ENCODE peak calls at places on chromosomes 13 and 19, in seven cellular contexts. P is HFFc6; Z is T-helper 2 cell; J is ELF-1; U is activated CD4-positive, alpha-beta T cell treated with anti-CD3 and anti-CD28 coated beads, Interleukin-2, amount 50 U/mL, for 48 hours; Y is left cardiac atrium; H is cardiac muscle cell. Q is an unnamed sample.

GRCh38 chr19:4538601-4538954 is 1.3 kb downstream of the LRG1 start:
- DNase-seq in H (no peak), U (no peak), J (no peak), Y (no peak), Z (no peak), P (no peak), Q (no peak)

GRCh38 chr13:44276061-44276460 is 97.6 kb upstream of the SERP2 start:
- DNase-seq in U (no peak), Z (no peak), Y (no peak), P (no peak), J (no peak), H (no peak), Q (no peak)

GRCh38 chr13:29801737-29802305 is 48.6 kb downstream of the UBL3 start:
- DNase-seq in P (no peak), H (no peak), U (no peak), Y (peak), J (no peak), Z (no peak), Q (no peak)

GRCh38 chr19:9431475-9431874 is 3.9 kb downstream of the ZNF266 start:
- DNase-seq in U (peak), J (peak), H (peak), Y (no peak), Z (peak), P (peak), Q (peak)

GRCh38 chr13:74920945-74921725 is 560.8 kb downstream of the TBC1D4 start:
- DNase-seq in J (no peak), P (peak), Y (no peak), Z (no peak), H (no peak), U (no peak), Q (peak)

GRCh38 chr19:38304866-38305429 is 897 bp downstream of the C19orf33 start:
- DNase-seq in Z (no peak), P (no peak), J (peak), Y (peak), U (no peak), H (peak), Q (no peak)

GRCh38 chr13:51347099-51347498 is 7.6 kb downstream of the SERPINE3 start:
- DNase-seq in Z (no peak), Y (no peak), P (no peak), J (peak), H (no peak), U (no peak), Q (no peak)

GRCh38 chr19:13143135-13143534 is 7.0 kb downstream of the STX10 start:
- DNase-seq in P (peak), J (no peak), H (no peak), Z (no peak), Y (no peak), U (no peak), Q (no peak)

GRCh38 chr13:34750078-34750703 is 191.9 kb upstream of the NBEA start:
- DNase-seq in J (peak), U (no peak), P (no peak), Y (no peak), H (peak), Z (no peak), Q (no peak)

GRCh38 chr19:17703823-17704463 is 15.3 kb upstream of the MAP1S start:
- DNase-seq in P (peak), U (peak), H (peak), Y (peak), Z (peak), J (peak), Q (peak)

GRCh38 chr13:21364357-21364756 is 94.7 kb downstream of the ZDHHC20 start:
- DNase-seq in Z (no peak), Y (no peak), P (no peak), H (no peak), U (no peak), J (no peak), Q (no peak)

GRCh38 chr13:51518847-51519246 is 65.4 kb upstream of the WDFY2 start:
- DNase-seq in P (peak), U (peak), Y (no peak), H (no peak), Z (no peak), J (no peak), Q (peak)

GRCh38 chr13:78499802-78500201 is 103.5 kb downstream of the POU4F1 start:
- DNase-seq in J (no peak), P (no peak), U (no peak), H (no peak), Z (no peak), Y (no peak), Q (no peak)

GRCh38 chr13:75173457-75174356 is 308.3 kb downstream of the TBC1D4 start:
- DNase-seq in Y (no peak), U (no peak), J (peak), P (no peak), H (no peak), Z (no peak), Q (no peak)

GRCh38 chr13:26011996-26012688 is 39.7 kb downstream of the SHISA2 start:
- DNase-seq in Y (peak), H (no peak), U (peak), J (no peak), P (no peak), Z (peak), Q (peak)

GRCh38 chr13:97122381-97122996 is 99.6 kb upstream of the MBNL2 start:
- DNase-seq in Y (no peak), Z (no peak), U (no peak), P (peak), H (no peak), J (no peak), Q (no peak)

GRCh38 chr13:43136940-43137574 is 113.7 kb downstream of the DNAJC15 start:
- DNase-seq in Z (no peak), Y (no peak), H (no peak), J (peak), U (no peak), P (no peak), Q (no peak)

GRCh38 chr13:67803118-67803517 is 573.0 kb upstream of the PCDH9 start:
- DNase-seq in Y (no peak), U (no peak), Z (no peak), J (peak), P (no peak), H (no peak), Q (no peak)

GRCh38 chr13:38346764-38347163 is 2.9 kb upstream of the UFM1 start:
- DNase-seq in P (no peak), U (no peak), Y (no peak), H (no peak), Z (no peak), J (no peak), Q (no peak)

GRCh38 chr13:20772401-20773131 is 1.2 kb downstream of the EEF1AKMT1 start:
- DNase-seq in Z (no peak), H (no peak), J (no peak), U (peak), P (no peak), Y (no peak), Q (no peak)

GRCh38 chr13:109100705-109101104 is 471.3 kb downstream of the MYO16 start:
- DNase-seq in U (no peak), P (no peak), H (no peak), Z (no peak), Y (no peak), J (no peak), Q (no peak)

GRCh38 chr13:46640843-46641242 is 87.9 kb downstream of the LRCH1 start:
- DNase-seq in Z (no peak), Y (no peak), U (no peak), H (no peak), P (peak), J (no peak), Q (no peak)

GRCh38 chr19:40410030-40410389 is 3.2 kb downstream of the PRX start:
- DNase-seq in J (no peak), Z (no peak), H (no peak), U (no peak), P (no peak), Y (no peak), Q (no peak)

GRCh38 chr13:77697208-77698103 is at the start of gene SLAIN1:
- DNase-seq in U (peak), P (no peak), H (peak), Y (peak), J (peak), Z (peak), Q (peak)

GRCh38 chr19:2575734-2576481 is 100.0 kb downstream of the GADD45B start:
- DNase-seq in P (no peak), H (no peak), Z (no peak), Y (peak), J (no peak), U (no peak), Q (no peak)

GRCh38 chr19:37929512-37929911 is 22.5 kb downstream of the SIPA1L3 start:
- DNase-seq in Y (no peak), H (no peak), U (no peak), P (no peak), J (no peak), Z (no peak), Q (no peak)

GRCh38 chr13:66826398-66826797 is 403.7 kb downstream of the PCDH9 start:
- DNase-seq in J (no peak), H (no peak), P (no peak), U (no peak), Y (no peak), Z (no peak), Q (no peak)

GRCh38 chr13:95641291-95641811 is 3.2 kb downstream of the DZIP1 start:
- DNase-seq in Y (no peak), Z (no peak), H (no peak), U (no peak), J (peak), P (no peak), Q (no peak)

GRCh38 chr19:45800009-45800553 is 7.4 kb upstream of the DMWD start:
- DNase-seq in Y (no peak), Z (no peak), J (no peak), P (peak), H (no peak), U (no peak), Q (no peak)

Q was measured in immature natural killer cell.